ENCODE peak calls at places on chromosome 2, in ten cellular contexts. N is dorsolateral prefrontal cortex; Z is left ventricle myocardium inferior; B is CD4-positive, alpha-beta memory T cell; W is PC-9; T is neural progenitor cell; R is upper lobe of left lung; C is mammary epithelial cell; J is mesendoderm; X is HCT116. V is an unnamed sample. For H3K27me3, the result is how much of the 10 kb centered on the place peaks cover.

GRCh38 chr2:79389475-79389874 is 123.4 kb upstream of the CTNNA2 start:
- DNase-seq in Z (no peak), T (no peak), C (no peak), N (no peak), W (no peak), B (no peak), J (no peak), X (no peak), R (no peak), V (no peak)

GRCh38 chr2:219280682-219281081 is 1.5 kb downstream of the DNAJB2 start:
- DNase-seq in C (no peak), X (no peak), R (no peak), J (no peak), N (no peak), B (no peak), W (no peak), T (no peak), Z (no peak), V (no peak)

GRCh38 chr2:145760781-145761649 is 1241.1 kb upstream of the ZEB2 start:
- DNase-seq in B (no peak), Z (no peak), J (peak), R (no peak), W (peak), N (no peak), T (peak), C (peak), X (no peak), V (no peak)

GRCh38 chr2:158079672-158080071 is 22.0 kb upstream of the UPP2 start:
- DNase-seq in B (no peak), J (no peak), X (no peak), T (no peak), C (peak), R (no peak), W (no peak), Z (no peak), N (no peak), V (no peak)

GRCh38 chr2:187499941-187500532 is 52.0 kb upstream of the CALCRL start:
- DNase-seq in X (peak), C (peak), N (no peak), Z (peak), B (peak), J (peak), W (no peak), T (peak), R (no peak), V (no peak)

GRCh38 chr2:70748002-70748779 is 19.8 kb downstream of the ADD2 start:
- DNase-seq in R (no peak), N (no peak), T (no peak), X (peak), W (no peak), C (no peak), Z (no peak), J (peak), B (no peak), V (no peak)

GRCh38 chr2:96934831-96935545 is 51.4 kb downstream of the FAM178B start:
- DNase-seq in T (no peak), W (no peak), N (no peak), X (no peak), R (no peak), Z (no peak), C (no peak), J (no peak), B (no peak), V (no peak)

GRCh38 chr2:104849618-104850097 is 4.3 kb upstream of the POU3F3 start:
- DNase-seq in J (peak), C (peak), Z (no peak), B (no peak), R (no peak), N (peak), T (peak), W (no peak), X (peak), V (no peak)

GRCh38 chr2:216862628-216863027 is 2.8 kb upstream of the TNP1 start:
- DNase-seq in J (no peak), N (no peak), B (no peak), T (no peak), W (no peak), Z (no peak), X (no peak), R (no peak), C (no peak), V (no peak)

GRCh38 chr2:100601661-100602060 is 38.9 kb downstream of the PDCL3 start:
- DNase-seq in N (no peak), X (no peak), Z (no peak), T (no peak), B (no peak), R (no peak), C (no peak), W (no peak), J (no peak), V (no peak)

GRCh38 chr2:68420254-68420910 is 46.7 kb downstream of the FBXO48 start:
- DNase-seq in R (no peak), B (no peak), N (no peak), W (no peak), J (peak), T (no peak), X (no peak), Z (no peak), C (no peak), V (no peak)

GRCh38 chr2:159091381-159091780 is 122.9 kb downstream of the TANC1 start:
- DNase-seq in T (no peak), C (peak), X (no peak), B (no peak), W (no peak), J (no peak), Z (no peak), N (no peak), R (no peak), V (no peak)

GRCh38 chr2:40283111-40283909 is 168.6 kb downstream of the SLC8A1 start:
- DNase-seq in W (no peak), X (no peak), T (no peak), Z (no peak), N (no peak), C (peak), R (no peak), J (no peak), B (no peak), V (no peak)
- H3K4me3 ChIP-seq in W (no peak), X (no peak), T (no peak), Z (peak), N (no peak), C (no peak), R (no peak), J (no peak), B (no peak), V (peak)

GRCh38 chr2:66428986-66429612 is 5.8 kb upstream of the MEIS1 start:
- DNase-seq in B (no peak), N (no peak), T (peak), Z (no peak), C (peak), R (no peak), X (peak), W (no peak), J (peak), V (no peak)
- H3K27me3 ChIP-seq in B (under half), N (under half), T (half or more), Z (half or more), C (under half), R (under half), X (under half), W (under half), J (under half), V (under half)

GRCh38 chr2:74499940-74500577 is 656 bp upstream of the LBX2 start:
- DNase-seq in J (no peak), B (no peak), Z (no peak), C (no peak), R (no peak), X (no peak), T (no peak), N (no peak), W (no peak), V (no peak)
- H3K4me3 ChIP-seq in J (no peak), B (no peak), Z (peak), C (no peak), R (no peak), X (no peak), T (no peak), N (no peak), W (no peak), V (no peak)

DNA sequence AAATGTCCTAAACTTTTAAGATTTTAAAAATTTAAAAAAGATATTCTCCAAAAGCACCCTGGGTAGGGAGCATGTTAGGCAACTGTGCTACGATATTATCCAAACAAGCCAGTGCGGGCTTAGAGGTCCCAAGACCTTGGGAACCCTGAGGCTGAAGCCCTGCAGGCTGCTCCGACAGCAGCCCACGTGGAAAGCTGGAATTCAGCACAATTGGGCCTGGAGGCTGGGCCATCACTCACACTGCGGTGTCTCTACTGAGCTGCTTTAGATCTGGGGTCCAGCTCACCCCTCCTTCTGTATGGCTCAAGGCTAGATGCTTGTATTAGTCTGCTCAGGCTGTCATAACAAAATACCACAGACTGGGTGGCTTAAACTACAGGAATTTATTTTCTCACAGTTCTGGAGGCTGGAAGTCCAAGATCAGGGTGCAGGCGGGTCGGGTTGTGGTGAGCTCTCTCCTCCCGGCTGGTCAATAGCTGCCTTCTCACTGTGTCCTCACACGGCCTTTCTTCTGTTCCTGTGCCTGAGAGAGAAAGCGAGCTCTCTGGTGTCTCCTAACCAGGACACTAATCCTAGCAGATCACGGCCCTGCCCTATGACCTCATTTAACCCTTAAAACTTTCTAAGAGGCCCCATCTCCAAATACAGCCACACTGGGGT is 42.5 kb downstream of the DPYSL5 start:
- DNase-seq in W (no peak), T (no peak), N (no peak), R (no peak), B (no peak), J (no peak), Z (no peak), C (no peak), X (no peak), V (no peak)
- H3K27me3 ChIP-seq in W (half or more), T (under half), N (under half), R (under half), B (under half), J (under half), Z (under half), C (under half), X (under half), V (under half)

GRCh38 chr2:16417711-16418110 is 247.9 kb downstream of the CYRIA start:
- DNase-seq in J (no peak), B (no peak), C (no peak), N (no peak), R (no peak), T (no peak), W (no peak), X (no peak), Z (no peak), V (no peak)
- H3K4me3 ChIP-seq in J (no peak), B (no peak), C (no peak), N (no peak), R (no peak), T (no peak), W (no peak), X (no peak), Z (no peak), V (no peak)

GRCh38 chr2:13681936-13682335 is 950.6 kb upstream of the LRATD1 start:
- DNase-seq in T (no peak), Z (no peak), C (peak), N (no peak), X (no peak), R (no peak), W (no peak), B (no peak), J (no peak), V (no peak)

GRCh38 chr2:13676269-13676668 is 956.2 kb upstream of the LRATD1 start:
- DNase-seq in R (no peak), W (no peak), J (no peak), X (no peak), Z (no peak), B (no peak), N (no peak), C (peak), T (no peak), V (no peak)
- H3K27me3 ChIP-seq in R (under half), W (under half), J (under half), X (under half), Z (under half), B (under half), N (under half), C (under half), T (under half), V (under half)

GRCh38 chr2:63849381-63850203 is 7.9 kb downstream of the UGP2 start:
- DNase-seq in N (no peak), X (no peak), J (peak), Z (no peak), W (no peak), T (peak), C (no peak), B (no peak), R (no peak), V (no peak)
- H3K4me3 ChIP-seq in N (peak), X (no peak), J (no peak), Z (peak), W (no peak), T (peak), C (no peak), B (no peak), R (no peak), V (no peak)

DNA sequence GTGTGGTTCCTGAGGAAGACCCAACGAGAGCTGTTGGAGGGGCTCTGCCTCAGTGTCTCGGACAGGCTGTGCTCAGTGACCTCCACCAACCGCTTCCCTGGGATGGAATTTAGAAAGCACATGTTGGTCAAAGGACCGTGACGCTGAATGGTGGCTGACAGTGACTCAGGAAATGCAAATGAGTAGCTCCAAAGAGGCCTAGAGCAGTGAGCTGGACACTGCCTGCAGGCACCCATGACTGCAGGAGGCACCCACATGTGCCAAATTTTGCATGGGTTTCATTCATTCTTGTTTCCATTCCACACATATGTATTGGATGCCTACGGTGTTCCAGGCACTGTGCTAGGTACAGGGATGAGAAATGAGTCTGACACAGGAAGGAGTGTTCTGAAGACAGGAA is 46.4 kb downstream of the ACKR3 start:
- DNase-seq in B (no peak), J (no peak), N (no peak), T (no peak), W (no peak), R (no peak), X (no peak), Z (no peak), C (no peak), V (no peak)
- H3K27me3 ChIP-seq in B (under half), J (under half), N (under half), T (under half), W (half or more), R (under half), X (half or more), Z (under half), C (under half), V (under half)

GRCh38 chr2:48420512-48421197 is 109.3 kb upstream of the STON1 start:
- DNase-seq in N (peak), T (peak), W (peak), B (peak), J (peak), X (peak), C (peak), R (no peak), Z (peak), V (peak)
- H3K4me3 ChIP-seq in N (peak), T (no peak), W (no peak), B (no peak), J (no peak), X (peak), C (no peak), R (no peak), Z (peak), V (no peak)

GRCh38 chr2:37975808-37976207 is 50.7 kb downstream of the RMDN2 start:
- DNase-seq in C (no peak), R (no peak), B (no peak), N (no peak), J (no peak), Z (no peak), W (no peak), X (no peak), T (no peak), V (no peak)
- H3K27me3 ChIP-seq in C (under half), R (under half), B (under half), N (under half), J (under half), Z (under half), W (under half), X (under half), T (under half), V (under half)